ENCODE peak calls at places on chromosomes 13 and 19, in seven cellular contexts. H is H1, I is SK-N-SH, B is GM12878, G is HCT116, T is K562, Q is T47D. Y is an unnamed sample.

GRCh38 chr19:9865732-9866627 is 30.9 kb downstream of the PIN1 start:
- DNase-seq in Q (no peak), B (no peak), T (no peak), H (no peak), G (no peak), I (no peak), Y (no peak)

GRCh38 chr19:41860419-41861097 is 503 bp downstream of the RPS19 start:
- DNase-seq in B (no peak), T (no peak), Q (no peak), H (no peak), I (peak; percentile 14), G (no peak), Y (no peak)

GRCh38 chr13:109836629-109837607 is 50.5 kb upstream of the IRS2 start:
- DNase-seq in T (no peak), I (no peak), Q (no peak), B (peak; percentile 38), G (no peak), H (no peak), Y (peak; percentile 13)

GRCh38 chr19:17294051-17294891 is 9.0 kb downstream of the ABHD8 start:
- DNase-seq in T (peak; percentile 88), Q (peak; percentile 75), B (no peak), G (no peak), I (peak; percentile 90), H (no peak), Y (no peak)

GRCh38 chr13:56501750-56502149 is 639.0 kb upstream of the PRR20A start:
- DNase-seq in T (no peak), G (no peak), B (no peak), Q (peak; percentile 10), H (no peak), I (no peak), Y (no peak)

GRCh38 chr19:35332817-35333216 is 3.8 kb downstream of the CD22 start:
- DNase-seq in I (no peak), B (no peak), G (no peak), Q (no peak), T (peak; percentile 4), H (no peak), Y (no peak)

GRCh38 chr13:54317722-54318121 is 1289.1 kb downstream of the OLFM4 start:
- DNase-seq in G (no peak), Q (no peak), T (no peak), H (no peak), I (no peak), B (no peak), Y (no peak)

GRCh38 chr19:38247734-38248268 is 8.4 kb downstream of the PPP1R14A start:
- DNase-seq in T (no peak), I (no peak), B (no peak), H (no peak), Q (no peak), G (no peak), Y (peak; percentile 80)

GRCh38 chr19:15296353-15296752 is 36.0 kb downstream of the BRD4 start:
- DNase-seq in G (no peak), T (no peak), B (no peak), H (no peak), Q (no peak), I (peak; percentile 52), Y (no peak)

GRCh38 chr13:52070929-52071523 is 46.5 kb downstream of the UTP14C start:
- DNase-seq in G (no peak), H (no peak), Q (peak; percentile 42), T (peak; percentile 54), I (peak; percentile 36), B (no peak), Y (peak; percentile 54)

GRCh38 chr13:33797622-33798021 is 20.3 kb upstream of the RFC3 start:
- DNase-seq in T (no peak), B (no peak), Q (no peak), G (no peak), I (no peak), H (no peak), Y (no peak)

GRCh38 chr13:44274838-44275237 is 98.8 kb upstream of the SERP2 start:
- DNase-seq in Q (no peak), G (no peak), B (no peak), I (peak; percentile 13), H (no peak), T (no peak), Y (no peak)

GRCh38 chr19:12983561-12984142 is 11.6 kb upstream of the NFIX start:
- DNase-seq in G (peak; percentile 36), T (peak; percentile 92), H (no peak), B (no peak), Q (peak; percentile 79), I (peak; percentile 98), Y (peak; percentile 53)

GRCh38 chr13:112605531-112605990 is 17.6 kb upstream of the TUBGCP3 start:
- DNase-seq in I (no peak), G (no peak), Q (no peak), B (no peak), T (no peak), H (no peak), Y (no peak)

GRCh38 chr19:48090281-48090802 is 20.3 kb downstream of the PLA2G4C start:
- DNase-seq in I (no peak), H (no peak), T (no peak), Q (peak; percentile 47), G (no peak), B (no peak), Y (no peak)

GRCh38 chr13:75359266-75359665 is 122.7 kb downstream of the TBC1D4 start:
- DNase-seq in G (peak; percentile 74), B (no peak), T (no peak), Q (no peak), H (peak; percentile 19), I (no peak), Y (no peak)

GRCh38 chr13:46553521-46553885 is 533 bp downstream of the LRCH1 start:
- DNase-seq in Q (no peak), T (peak; percentile 36), I (peak; percentile 60), G (no peak), B (no peak), H (no peak), Y (no peak)

GRCh38 chr19:50258918-50259372 is 55.5 kb downstream of the MYH14 start:
- DNase-seq in B (no peak), G (no peak), H (peak; percentile 36), I (peak; percentile 71), T (peak; percentile 65), Q (peak; percentile 7), Y (no peak)

DNA sequence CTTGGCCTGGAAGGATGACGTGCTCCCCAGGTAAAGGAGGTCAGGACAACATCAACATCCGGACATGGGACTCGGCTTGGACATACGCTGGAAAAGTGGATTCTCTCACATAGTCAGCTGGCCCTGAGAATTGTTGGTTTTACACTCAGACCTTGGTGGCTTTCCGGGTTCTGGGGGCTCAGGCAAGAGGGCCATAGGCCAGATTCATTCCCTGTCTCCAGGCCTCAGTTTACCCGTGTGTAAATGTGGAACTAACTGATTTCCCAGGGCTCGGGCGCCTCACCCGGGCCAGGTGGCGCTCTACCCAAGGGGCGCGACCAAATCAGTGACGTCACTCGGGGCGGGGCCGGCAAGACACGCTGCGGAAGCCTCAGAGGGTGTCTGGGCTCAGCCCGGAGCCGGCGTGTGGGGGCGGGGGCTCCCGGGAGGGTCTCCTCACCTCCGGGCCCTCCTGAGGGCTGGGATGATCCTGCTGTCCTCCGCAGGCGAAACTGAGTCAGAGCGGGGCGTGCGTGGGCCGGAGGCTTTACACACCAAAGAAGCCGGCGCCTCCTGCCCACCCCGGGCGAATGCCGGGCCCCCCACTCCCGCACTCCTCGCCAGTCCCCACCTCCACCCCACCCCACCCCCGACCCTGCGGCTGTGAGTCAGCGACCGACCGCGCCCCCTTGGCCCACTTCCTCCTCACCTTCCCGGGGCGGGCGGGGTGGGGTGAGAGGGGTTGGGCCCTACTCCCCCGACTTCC is 861 bp upstream of the VASP start:
- DNase-seq in Q (peak; percentile 91), I (peak; percentile 94), B (peak; percentile 64), G (peak; percentile 87), H (no peak), T (peak; percentile 89), Y (peak; percentile 85)
- TF ChIP-seq JUND in Q (no peak), I (peak; percentile 25), B (peak; percentile 86), G (no peak), H (peak; percentile 90), T (peak; percentile 93), Y (peak; percentile 78)

GRCh38 chr13:60227168-60227567 is 63.4 kb upstream of the DIAPH3 start:
- DNase-seq in Q (no peak), T (no peak), H (no peak), I (no peak), B (no peak), G (no peak), Y (no peak)

GRCh38 chr13:60229708-60230272 is 66.1 kb upstream of the DIAPH3 start:
- DNase-seq in T (no peak), G (no peak), B (no peak), H (no peak), Q (no peak), I (peak; percentile 21), Y (no peak)

GRCh38 chr13:60226507-60226906 is 62.8 kb upstream of the DIAPH3 start:
- DNase-seq in G (peak; percentile 12), T (peak; percentile 8), H (no peak), B (no peak), Q (peak; percentile 65), I (peak; percentile 57), Y (peak; percentile 15)

DNA sequence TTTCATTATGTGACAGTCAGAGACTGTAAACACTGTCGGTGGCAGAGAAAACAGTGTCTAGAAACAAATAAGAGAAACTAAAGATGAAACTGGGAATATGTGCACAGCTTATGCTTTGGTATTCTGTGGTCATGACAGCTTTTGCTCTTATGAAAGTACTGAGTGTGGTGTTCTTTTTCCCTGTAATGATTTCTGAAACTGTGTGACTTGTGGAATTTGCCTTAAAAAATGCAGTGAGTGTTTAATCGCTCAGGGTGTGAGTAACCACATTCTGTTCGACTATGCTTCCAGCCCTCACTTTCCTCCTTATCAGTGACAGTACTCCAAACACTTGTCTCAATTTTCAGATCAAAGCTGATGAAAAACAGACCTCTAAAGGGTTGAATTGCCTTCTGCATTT is 66.9 kb upstream of the DIAPH3 start:
- DNase-seq in I (peak; percentile 22), G (no peak), H (no peak), B (no peak), T (peak; percentile 8), Q (no peak), Y (no peak)
- TF ChIP-seq JUND in I (no peak), G (no peak), H (no peak), B (no peak), T (peak; percentile 3), Q (no peak), Y (no peak)

DNA sequence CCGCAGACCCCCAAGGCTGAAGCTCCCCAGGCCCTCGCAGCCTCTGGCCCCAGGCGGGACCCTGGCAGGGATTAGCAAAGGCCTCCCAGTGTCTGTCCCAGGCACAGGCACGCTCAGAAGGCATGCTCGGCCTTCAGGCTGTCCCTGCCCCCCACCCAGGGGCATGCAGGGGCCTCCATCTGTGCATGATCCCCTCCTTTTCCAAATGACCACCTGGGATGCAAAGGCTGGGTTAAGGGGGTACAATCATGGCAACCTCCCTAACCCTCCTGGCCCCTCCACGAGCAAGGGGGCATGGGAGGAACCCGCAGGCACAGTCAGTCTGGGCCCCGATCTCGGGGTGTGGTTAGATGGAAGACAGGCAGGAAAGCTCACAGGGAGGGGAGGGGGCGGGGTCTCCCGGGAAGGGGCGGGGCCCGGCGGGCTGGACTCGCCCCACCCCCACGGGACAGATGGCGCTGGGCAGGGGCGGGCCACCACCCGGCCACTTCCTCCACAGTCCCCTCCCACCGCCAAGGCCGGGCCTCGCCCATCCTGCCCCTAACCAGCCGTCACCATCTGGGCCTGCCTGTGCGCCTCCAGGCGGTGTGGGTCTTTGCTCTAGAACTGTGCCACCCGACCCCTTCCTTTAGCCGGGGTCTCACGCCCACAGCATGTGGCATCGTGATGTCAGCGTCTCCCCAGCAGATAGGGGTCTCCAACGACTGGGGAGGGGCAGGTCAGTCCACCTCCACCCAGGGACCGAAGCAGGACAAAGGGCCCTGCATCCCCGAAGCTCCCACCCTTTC is 7.0 kb upstream of the REXO1 start:
- DNase-seq in I (peak; percentile 99), B (peak; percentile 59), Q (peak; percentile 92), G (peak; percentile 64), H (peak; percentile 71), T (peak; percentile 89), Y (no peak)
- TF ChIP-seq JUND in I (no peak), B (no peak), Q (no peak), G (no peak), H (no peak), T (peak; percentile 24), Y (no peak)

GRCh38 chr19:40614595-40615411 is 13.6 kb downstream of the LTBP4 start:
- DNase-seq in H (no peak), G (peak; percentile 87), B (peak; percentile 35), T (peak; percentile 86), Q (peak; percentile 55), I (peak; percentile 51), Y (no peak)
- TF ChIP-seq JUND in H (no peak), G (no peak), B (no peak), T (peak; percentile 7), Q (no peak), I (no peak), Y (no peak)

Y was measured in HepG2.